ENCODE peak calls at places on chromosomes 4 and X, in five cellular contexts. L is psoas muscle, I is colonic mucosa, O is upper lobe of right lung, J is adrenal gland. Y is an unnamed sample. For H3K4me1 and H3K27me3, the result is how much of the 10 kb centered on the place peaks cover.

GRCh38 chrX:123339201-123339905 is 155.3 kb downstream of the GRIA3 start:
- DNase-seq in O (no peak), J (no peak), L (no peak), I (no peak), Y (no peak)

GRCh38 chr4:102612824-102613366 is 111.7 kb downstream of the NFKB1 start:
- DNase-seq in J (no peak), O (no peak), L (no peak), I (no peak), Y (no peak)

GRCh38 chr4:7425591-7426468 is 8.9 kb downstream of the PSAPL1 start:
- DNase-seq in O (peak), I (no peak), J (peak), L (no peak), Y (peak)

GRCh38 chr4:84971319-84971932 is 4.9 kb upstream of the WDFY3 start:
- DNase-seq in I (no peak), J (no peak), O (no peak), L (no peak), Y (no peak)

GRCh38 chr4:22129454-22130075 is 181.0 kb upstream of the KCNIP4 start:
- DNase-seq in L (no peak), J (peak), O (no peak), I (peak), Y (no peak)

GRCh38 chr4:41164405-41164804 is 49.9 kb downstream of the APBB2 start:
- DNase-seq in J (no peak), L (no peak), O (no peak), I (no peak), Y (no peak)

GRCh38 chrX:65406532-65406931 is 128.1 kb downstream of the LAS1L start:
- DNase-seq in I (no peak), J (no peak), L (no peak), O (no peak), Y (no peak)

GRCh38 chrX:13574600-13574999 is 5.2 kb downstream of the EGFL6 start:
- DNase-seq in O (no peak), I (no peak), L (no peak), J (no peak), Y (no peak)

GRCh38 chr4:40280586-40280985 is 54.5 kb upstream of the CHRNA9 start:
- DNase-seq in I (no peak), O (no peak), J (no peak), L (no peak), Y (no peak)

GRCh38 chr4:184510431-184510830 is 36.1 kb upstream of the IRF2 start:
- DNase-seq in L (no peak), O (no peak), J (no peak), I (no peak), Y (no peak)

GRCh38 chrX:13007519-13008188 is 32.7 kb downstream of the TMSB4X start:
- DNase-seq in L (no peak), J (no peak), I (no peak), O (no peak), Y (no peak)

GRCh38 chr4:127140306-127140705 is 492.5 kb upstream of the INTU start:
- DNase-seq in I (no peak), L (no peak), O (no peak), J (no peak), Y (no peak)

GRCh38 chr4:113094802-113095201 is 45.3 kb downstream of the ANK2 start:
- DNase-seq in I (no peak), O (no peak), L (no peak), J (no peak), Y (no peak)

GRCh38 chrX:67408423-67409079 is 135.3 kb upstream of the AR start:
- DNase-seq in I (no peak), J (no peak), L (no peak), O (no peak), Y (no peak)

GRCh38 chr4:15400911-15401671 is 26.7 kb upstream of the C1QTNF7 start:
- DNase-seq in I (peak), L (peak), J (peak), O (peak), Y (peak)

GRCh38 chrX:130378008-130378669 is 7.3 kb downstream of the GPR119 start:
- DNase-seq in J (no peak), L (no peak), O (no peak), I (no peak), Y (no peak)

GRCh38 chr4:61773655-61774245 is 573.6 kb downstream of the ADGRL3 start:
- DNase-seq in J (no peak), I (no peak), O (no peak), L (no peak), Y (no peak)

GRCh38 chrX:125198546-125198945 is 121.1 kb upstream of the TEX13C start:
- DNase-seq in J (no peak), O (no peak), L (no peak), I (no peak), Y (no peak)

GRCh38 chrX:23557070-23557469 is 110.2 kb upstream of the PRDX4 start:
- DNase-seq in O (no peak), J (no peak), I (no peak), L (no peak), Y (no peak)

DNA sequence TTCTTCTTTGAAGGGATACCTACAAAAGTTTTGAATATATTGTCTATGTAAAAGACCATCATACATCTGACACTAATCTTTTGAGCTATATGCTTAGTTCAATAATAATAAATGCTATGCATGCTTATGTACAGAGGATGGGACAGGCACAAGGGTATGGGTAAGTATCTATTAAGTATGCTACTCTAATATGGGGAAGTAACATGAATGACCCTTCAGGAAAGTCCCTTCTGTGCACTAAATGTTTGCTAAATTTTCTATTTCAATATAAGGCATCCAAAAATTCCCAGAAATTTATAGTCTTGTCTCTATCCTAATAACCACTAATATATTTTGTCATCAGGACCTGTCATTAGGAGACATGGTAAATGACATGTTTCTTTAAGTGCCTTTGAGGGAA is 19.0 kb downstream of the ATP8A1 start:
- DNase-seq in O (no peak), I (no peak), J (no peak), L (no peak), Y (no peak)
- H3K4me1 ChIP-seq in O (under half), I (under half), J (under half), L (half or more), Y (under half)

GRCh38 chrX:112147206-112147605 is 64.6 kb upstream of the TRPC5 start:
- DNase-seq in I (no peak), J (peak), L (no peak), O (no peak), Y (no peak)

DNA sequence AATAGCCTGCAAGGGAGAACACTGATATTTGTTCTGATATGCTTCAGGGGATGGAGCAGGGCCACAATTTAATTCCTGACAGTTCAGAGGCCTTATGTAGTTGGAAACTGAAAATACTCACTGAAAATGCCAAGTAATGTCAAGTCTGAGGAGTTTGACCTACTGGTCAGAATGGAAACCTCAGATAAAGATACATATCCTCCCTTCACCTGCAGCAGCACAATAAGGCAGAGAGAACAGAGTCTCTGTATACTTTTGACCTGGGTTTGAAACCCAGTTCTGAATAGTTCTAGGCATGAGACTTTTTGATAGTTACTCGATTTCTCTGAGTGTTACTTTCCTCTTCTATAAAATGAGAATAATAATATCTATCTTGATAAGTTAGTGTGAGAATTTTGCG is 65.8 kb upstream of the TRPC5 start:
- DNase-seq in I (no peak), O (no peak), L (no peak), J (no peak), Y (no peak)
- H3K27me3 ChIP-seq in I (under half), O (under half), L (under half), J (under half), Y (under half)

GRCh38 chr4:10108818-10109783 is 7.5 kb downstream of the WDR1 start:
- DNase-seq in J (no peak), I (no peak), O (no peak), L (no peak), Y (no peak)
- H3K4me3 ChIP-seq in J (no peak), I (no peak), O (no peak), L (peak), Y (no peak)

GRCh38 chr4:128630881-128631280 is 178.6 kb upstream of the JADE1 start:
- DNase-seq in I (no peak), J (no peak), O (no peak), L (no peak), Y (no peak)

GRCh38 chr4:128636906-128637305 is 172.6 kb upstream of the JADE1 start:
- DNase-seq in J (no peak), L (no peak), I (no peak), O (no peak), Y (no peak)

GRCh38 chr4:128635939-128636551 is 173.5 kb upstream of the JADE1 start:
- DNase-seq in L (no peak), O (no peak), J (no peak), I (no peak), Y (no peak)

GRCh38 chr4:128635141-128635911 is 174.2 kb upstream of the JADE1 start:
- DNase-seq in J (no peak), I (no peak), O (peak), L (peak), Y (peak)

GRCh38 chr4:128633067-128633466 is 176.4 kb upstream of the JADE1 start:
- DNase-seq in L (no peak), I (no peak), J (no peak), O (no peak), Y (no peak)
- H3K4me1 ChIP-seq in L (under half), I (under half), J (under half), O (under half), Y (under half)

GRCh38 chr4:180057198-180057821 is 2185.9 kb upstream of the TENM3 start:
- DNase-seq in L (no peak), I (no peak), O (no peak), J (no peak), Y (no peak)
- H3K27me3 ChIP-seq in L (under half), I (under half), O (under half), J (under half), Y (under half)

DNA sequence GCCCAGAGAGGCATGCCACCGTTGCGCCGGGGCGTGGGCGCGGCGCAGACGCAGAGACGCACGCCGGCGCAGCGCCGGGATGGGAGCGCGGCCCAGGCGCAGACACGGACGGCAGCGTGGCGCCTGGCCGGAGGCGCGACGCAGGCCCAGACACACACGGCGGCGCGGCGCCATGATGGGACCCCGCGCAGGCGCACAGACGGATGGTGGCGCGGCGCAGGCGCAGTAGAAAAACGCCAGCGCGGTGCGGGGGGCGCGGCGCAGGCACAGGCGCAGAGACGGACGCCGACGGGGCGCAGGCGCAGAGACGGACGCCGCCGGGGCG is 42.6 kb upstream of the ZNF595 start:
- DNase-seq in I (no peak), J (no peak), L (no peak), O (no peak), Y (no peak)
- H3K4me3 ChIP-seq in I (no peak), J (no peak), L (no peak), O (no peak), Y (no peak)

GRCh38 chr4:147772459-147772969 is 40.6 kb downstream of the ARHGAP10 start:
- DNase-seq in L (no peak), O (no peak), I (no peak), J (no peak), Y (no peak)

GRCh38 chr4:147776600-147777175 is 44.8 kb downstream of the ARHGAP10 start:
- DNase-seq in J (no peak), I (no peak), O (no peak), L (no peak), Y (no peak)

GRCh38 chr4:147770831-147771230 is 38.9 kb downstream of the ARHGAP10 start:
- DNase-seq in O (no peak), L (no peak), I (no peak), J (no peak), Y (no peak)

GRCh38 chr4:147772056-147772455 is 40.2 kb downstream of the ARHGAP10 start:
- DNase-seq in I (no peak), J (no peak), O (no peak), L (no peak), Y (no peak)

DNA sequence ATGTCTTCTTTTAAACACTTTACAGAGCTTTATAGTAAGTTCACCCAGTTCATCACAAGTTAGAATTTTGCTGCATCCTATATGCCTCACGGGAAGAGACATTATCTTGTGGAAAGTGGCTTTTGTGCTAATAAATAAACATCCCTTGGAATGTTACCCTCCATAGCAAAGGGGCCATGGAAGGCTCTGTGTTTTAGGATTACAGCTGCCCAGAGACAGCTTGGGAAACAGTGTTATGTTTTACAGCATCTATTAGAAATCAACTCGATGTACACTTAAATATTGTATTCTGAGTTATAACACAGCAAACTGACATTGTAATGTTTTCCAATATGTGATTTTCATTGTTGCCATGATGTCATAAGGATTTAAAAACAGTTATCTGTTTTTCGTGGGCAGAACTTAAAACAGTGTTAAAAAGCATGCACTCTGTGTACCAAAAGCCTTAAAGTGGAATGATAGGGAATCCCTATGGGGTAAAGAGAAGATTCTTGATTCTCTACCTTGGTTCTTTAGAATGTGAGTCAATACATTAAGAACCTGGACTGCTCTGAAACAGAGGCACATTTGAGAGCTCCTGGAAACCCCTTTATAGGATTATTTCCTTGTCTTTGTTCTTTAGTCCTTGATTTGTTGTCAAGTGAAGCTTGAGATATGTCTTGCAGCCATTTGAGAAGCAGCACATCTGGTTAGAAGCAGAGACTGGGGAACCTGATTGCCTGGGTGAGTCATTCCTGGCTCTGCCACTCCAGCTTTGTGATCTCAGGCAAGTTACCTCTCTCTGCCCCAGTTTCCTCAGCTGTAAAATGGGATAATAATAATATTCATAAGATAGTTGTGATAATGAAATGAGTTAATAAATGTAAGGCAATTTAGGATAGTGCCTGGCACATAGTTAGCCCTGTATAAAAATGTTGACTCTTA is 41.6 kb downstream of the ARHGAP10 start:
- DNase-seq in I (no peak), J (no peak), O (no peak), L (no peak), Y (no peak)
- H3K4me1 ChIP-seq in I (under half), J (under half), O (under half), L (half or more), Y (under half)